ENCODE peak calls at places on chromosomes 7 and 10, in four cellular contexts. Q is COR-L47; T is hippocampal formation; E is CD8-positive, alpha-beta T cell. O is an unnamed sample.
A peak's percentile ranks its signal among the peaks of the same experiment; 100 is the strongest.

GRCh38 chr10:90373911-90374310 is 483.9 kb downstream of the HTR7 start:
- DNase-seq in Q (no peak), E (no peak), T (no peak), O (no peak)

GRCh38 chr10:52961298-52961697 is 188.7 kb upstream of the MBL2 start:
- DNase-seq in T (no peak), Q (no peak), E (no peak), O (no peak)

GRCh38 chr10:94403034-94403822 is 887 bp downstream of the TBC1D12 start:
- DNase-seq in T (peak; percentile 52), E (no peak), Q (peak; percentile 15), O (peak; percentile 61)

GRCh38 chr7:17598846-17599245 is 300.4 kb downstream of the AHR start:
- DNase-seq in Q (peak; percentile 78), T (no peak), E (no peak), O (no peak)

GRCh38 chr10:12846718-12847117 is 154.8 kb downstream of the CCDC3 start:
- DNase-seq in T (no peak), Q (no peak), E (no peak), O (no peak)

GRCh38 chr10:14686356-14686755 is 88.3 kb downstream of the FAM107B start:
- DNase-seq in T (no peak), Q (no peak), E (no peak), O (no peak)

GRCh38 chr7:47153076-47153475 is 428.8 kb downstream of the TNS3 start:
- DNase-seq in T (no peak), E (no peak), Q (peak; percentile 56), O (no peak)

GRCh38 chr7:22990588-22990949 is 23.4 kb downstream of the HYCC1 start:
- DNase-seq in E (no peak), T (no peak), Q (no peak), O (no peak)

GRCh38 chr7:1694981-1695511 is 25.0 kb downstream of the ELFN1 start:
- DNase-seq in E (no peak), T (no peak), Q (no peak), O (no peak)

GRCh38 chr10:125130886-125131285 is 29.5 kb downstream of the CTBP2 start:
- DNase-seq in T (no peak), Q (no peak), E (no peak), O (no peak)

GRCh38 chr7:106010331-106010730 is 47.3 kb downstream of the CDHR3 start:
- DNase-seq in E (no peak), T (no peak), Q (no peak), O (no peak)

GRCh38 chr10:17059197-17059688 is 70.4 kb downstream of the CUBN start:
- DNase-seq in T (no peak), Q (no peak), E (no peak), O (no peak)

GRCh38 chr10:58512470-58513188 is at the start of gene BICC1:
- DNase-seq in T (no peak), E (no peak), Q (peak; percentile 49), O (no peak)

O was measured in GDM1.